ENCODE peak calls at places on chromosomes 12 and 14, in eight cellular contexts. One of them, this sample, is unnamed. For H3K4me1, the result is how much of the 10 kb centered on the place peaks cover.

GRCh38 chr12:91687052-91688017 is 458.3 kb downstream of the BTG1 start:
- ATAC-seq in GM23338: no peak
- ATAC-seq in upper lobe of left lung: no peak
- ATAC-seq in HCT116: peak
- ATAC-seq in K562: peak
- ATAC-seq in GM12878: peak
- ATAC-seq in HepG2: no peak
- ATAC-seq in Panc1: no peak
- ATAC-seq in this sample: no peak

GRCh38 chr14:105817971-105818711 is 291.8 kb downstream of the TMEM121 start:
- ATAC-seq in Panc1: no peak
- ATAC-seq in HepG2: no peak
- ATAC-seq in upper lobe of left lung: peak
- ATAC-seq in HCT116: no peak
- ATAC-seq in GM12878: peak
- ATAC-seq in GM23338: no peak
- ATAC-seq in K562: no peak
- ATAC-seq in this sample: no peak

GRCh38 chr12:106837782-106838181 is 63.3 kb downstream of the RIC8B start:
- ATAC-seq in GM23338: no peak
- ATAC-seq in Panc1: no peak
- ATAC-seq in HCT116: no peak
- ATAC-seq in GM12878: no peak
- ATAC-seq in HepG2: no peak
- ATAC-seq in upper lobe of left lung: no peak
- ATAC-seq in K562: no peak
- ATAC-seq in this sample: no peak

GRCh38 chr12:62715086-62715786 is 219.7 kb downstream of the PPM1H start:
- ATAC-seq in Panc1: no peak
- ATAC-seq in GM23338: peak
- ATAC-seq in HCT116: no peak
- ATAC-seq in GM12878: no peak
- ATAC-seq in K562: no peak
- ATAC-seq in upper lobe of left lung: no peak
- ATAC-seq in HepG2: no peak
- ATAC-seq in this sample: peak

GRCh38 chr14:90405101-90405500 is 8.3 kb downstream of the CALM1 start:
- ATAC-seq in GM23338: no peak
- ATAC-seq in HepG2: peak
- ATAC-seq in K562: peak
- ATAC-seq in upper lobe of left lung: no peak
- ATAC-seq in HCT116: no peak
- ATAC-seq in Panc1: no peak
- ATAC-seq in GM12878: no peak
- ATAC-seq in this sample: no peak

GRCh38 chr12:109961612-109962011 is 34.6 kb downstream of the GIT2 start:
- ATAC-seq in GM23338: no peak
- ATAC-seq in HepG2: no peak
- ATAC-seq in upper lobe of left lung: no peak
- ATAC-seq in HCT116: no peak
- ATAC-seq in GM12878: no peak
- ATAC-seq in Panc1: no peak
- ATAC-seq in K562: no peak
- ATAC-seq in this sample: no peak

GRCh38 chr14:64082837-64083236 is 211.3 kb downstream of the ESR2 start:
- ATAC-seq in Panc1: no peak
- ATAC-seq in GM23338: no peak
- ATAC-seq in GM12878: no peak
- ATAC-seq in HCT116: no peak
- ATAC-seq in upper lobe of left lung: peak
- ATAC-seq in HepG2: no peak
- ATAC-seq in K562: no peak
- ATAC-seq in this sample: peak

GRCh38 chr12:4201333-4202105 is 72.0 kb upstream of the CCND2 start:
- ATAC-seq in GM12878: peak
- ATAC-seq in HCT116: no peak
- ATAC-seq in GM23338: no peak
- ATAC-seq in K562: no peak
- ATAC-seq in upper lobe of left lung: no peak
- ATAC-seq in Panc1: no peak
- ATAC-seq in HepG2: no peak
- ATAC-seq in this sample: no peak

GRCh38 chr12:46267618-46268348 is 1.1 kb downstream of the SLC38A1 start:
- ATAC-seq in GM12878: peak
- ATAC-seq in K562: peak
- ATAC-seq in GM23338: peak
- ATAC-seq in Panc1: peak
- ATAC-seq in HCT116: no peak
- ATAC-seq in HepG2: peak
- ATAC-seq in upper lobe of left lung: peak
- ATAC-seq in this sample: no peak

GRCh38 chr12:104352106-104352713 is 48.7 kb downstream of the EID3 start:
- ATAC-seq in upper lobe of left lung: no peak
- ATAC-seq in HepG2: no peak
- ATAC-seq in Panc1: no peak
- ATAC-seq in K562: no peak
- ATAC-seq in GM23338: no peak
- ATAC-seq in GM12878: no peak
- ATAC-seq in HCT116: no peak
- ATAC-seq in this sample: no peak

GRCh38 chr14:104680806-104681688 is 8.4 kb upstream of the INF2 start:
- ATAC-seq in GM23338: peak
- ATAC-seq in Panc1: peak
- ATAC-seq in K562: no peak
- ATAC-seq in HCT116: peak
- ATAC-seq in GM12878: peak
- ATAC-seq in upper lobe of left lung: peak
- ATAC-seq in HepG2: peak
- ATAC-seq in this sample: peak
- H3K4me1 ChIP-seq in GM23338: half or more
- H3K4me1 ChIP-seq in Panc1: half or more
- H3K4me1 ChIP-seq in K562: half or more
- H3K4me1 ChIP-seq in HCT116: half or more
- H3K4me1 ChIP-seq in GM12878: under half
- H3K4me1 ChIP-seq in upper lobe of left lung: half or more
- H3K4me1 ChIP-seq in HepG2: half or more
- H3K4me1 ChIP-seq in this sample: under half

GRCh38 chr14:94097091-94097490 is 13.4 kb upstream of the IFI27 start:
- ATAC-seq in upper lobe of left lung: no peak
- ATAC-seq in GM12878: no peak
- ATAC-seq in HepG2: no peak
- ATAC-seq in GM23338: no peak
- ATAC-seq in K562: no peak
- ATAC-seq in Panc1: no peak
- ATAC-seq in HCT116: no peak
- ATAC-seq in this sample: no peak

GRCh38 chr14:94100847-94101246 is 9.7 kb upstream of the IFI27 start:
- ATAC-seq in K562: no peak
- ATAC-seq in upper lobe of left lung: no peak
- ATAC-seq in HepG2: peak
- ATAC-seq in HCT116: peak
- ATAC-seq in GM23338: no peak
- ATAC-seq in Panc1: peak
- ATAC-seq in GM12878: no peak
- ATAC-seq in this sample: peak

GRCh38 chr14:94101748-94102147 is 8.8 kb upstream of the IFI27 start:
- ATAC-seq in GM23338: no peak
- ATAC-seq in Panc1: no peak
- ATAC-seq in upper lobe of left lung: no peak
- ATAC-seq in HCT116: no peak
- ATAC-seq in GM12878: no peak
- ATAC-seq in HepG2: no peak
- ATAC-seq in K562: no peak
- ATAC-seq in this sample: peak

GRCh38 chr14:94098359-94098758 is 12.2 kb upstream of the IFI27 start:
- ATAC-seq in GM12878: no peak
- ATAC-seq in GM23338: no peak
- ATAC-seq in upper lobe of left lung: no peak
- ATAC-seq in HepG2: no peak
- ATAC-seq in Panc1: no peak
- ATAC-seq in K562: no peak
- ATAC-seq in HCT116: no peak
- ATAC-seq in this sample: no peak

DNA sequence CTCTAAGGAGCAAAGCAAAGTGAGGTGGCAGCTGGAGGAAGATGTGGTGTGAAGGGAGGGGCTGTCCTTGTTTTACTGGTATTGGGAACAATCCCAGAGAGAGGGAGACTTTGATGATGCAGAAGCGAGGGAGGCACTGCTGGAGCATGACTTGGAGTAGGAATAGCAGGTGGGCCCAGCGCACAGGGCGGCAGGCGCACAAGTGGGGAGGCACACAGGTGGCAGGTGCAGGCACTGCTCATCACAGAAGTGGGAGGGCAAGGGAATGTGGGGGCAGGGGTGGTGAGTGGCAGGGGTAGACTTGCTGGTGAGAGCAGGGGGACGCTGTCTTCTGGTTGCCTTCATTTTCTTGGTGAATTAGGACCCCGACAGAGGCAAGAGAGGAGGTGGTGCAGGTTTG is 11.5 kb upstream of the IFI27 start:
- ATAC-seq in GM23338: no peak
- ATAC-seq in K562: no peak
- ATAC-seq in Panc1: no peak
- ATAC-seq in upper lobe of left lung: no peak
- ATAC-seq in HCT116: no peak
- ATAC-seq in HepG2: no peak
- ATAC-seq in GM12878: no peak
- ATAC-seq in this sample: no peak
- TF ChIP-seq POLR2AphosphoS5 in GM23338: no peak
- TF ChIP-seq POLR2AphosphoS5 in K562: no peak
- TF ChIP-seq POLR2AphosphoS5 in Panc1: no peak
- TF ChIP-seq POLR2AphosphoS5 in upper lobe of left lung: no peak
- TF ChIP-seq POLR2AphosphoS5 in HCT116: no peak
- TF ChIP-seq POLR2AphosphoS5 in HepG2: no peak
- TF ChIP-seq POLR2AphosphoS5 in GM12878: no peak
- TF ChIP-seq POLR2AphosphoS5 in this sample: no peak

DNA sequence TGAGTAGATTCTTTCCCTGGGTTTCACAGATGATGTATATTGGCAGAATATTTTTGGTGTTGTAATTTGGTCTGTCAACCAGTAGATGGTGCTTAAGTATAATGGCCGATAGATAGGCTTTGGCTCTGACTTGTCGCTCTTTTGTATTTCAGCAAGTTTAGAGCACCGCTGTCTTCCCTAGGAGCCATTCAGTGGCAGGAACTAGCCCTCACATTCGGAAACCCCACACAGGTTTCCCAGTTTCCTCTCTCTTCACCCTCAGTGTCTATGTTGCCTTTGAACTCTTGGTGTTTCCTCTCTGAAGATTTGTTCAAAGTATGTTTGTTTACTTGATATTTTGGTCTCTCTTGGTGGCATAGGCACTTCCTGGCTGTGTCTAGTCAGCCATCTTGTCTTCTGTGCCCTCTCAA is 102.2 kb downstream of the GPHN start:
- ATAC-seq in HepG2: no peak
- ATAC-seq in GM23338: peak
- ATAC-seq in HCT116: peak
- ATAC-seq in upper lobe of left lung: no peak
- ATAC-seq in GM12878: no peak
- ATAC-seq in K562: no peak
- ATAC-seq in Panc1: no peak
- ATAC-seq in this sample: no peak
- TF ChIP-seq CTCF in HepG2: peak
- TF ChIP-seq CTCF in GM23338: peak
- TF ChIP-seq CTCF in HCT116: peak
- TF ChIP-seq CTCF in upper lobe of left lung: no peak
- TF ChIP-seq CTCF in GM12878: no peak
- TF ChIP-seq CTCF in K562: peak
- TF ChIP-seq CTCF in Panc1: peak
- TF ChIP-seq CTCF in this sample: no peak

GRCh38 chr12:120234643-120235368 is 30.7 kb downstream of the PXN start:
- ATAC-seq in HCT116: peak
- ATAC-seq in Panc1: peak
- ATAC-seq in GM12878: peak
- ATAC-seq in HepG2: peak
- ATAC-seq in upper lobe of left lung: peak
- ATAC-seq in GM23338: peak
- ATAC-seq in K562: peak
- ATAC-seq in this sample: peak

GRCh38 chr12:120235369-120236123 is 30.0 kb downstream of the PXN start:
- ATAC-seq in HepG2: peak
- ATAC-seq in upper lobe of left lung: no peak
- ATAC-seq in GM23338: peak
- ATAC-seq in HCT116: no peak
- ATAC-seq in GM12878: peak
- ATAC-seq in K562: peak
- ATAC-seq in Panc1: no peak
- ATAC-seq in this sample: no peak

GRCh38 chr12:120238839-120239445 is 26.6 kb downstream of the PXN start:
- ATAC-seq in upper lobe of left lung: no peak
- ATAC-seq in HCT116: no peak
- ATAC-seq in GM23338: no peak
- ATAC-seq in GM12878: no peak
- ATAC-seq in K562: no peak
- ATAC-seq in Panc1: no peak
- ATAC-seq in HepG2: no peak
- ATAC-seq in this sample: no peak

GRCh38 chr12:120238224-120238616 is 27.3 kb downstream of the PXN start:
- ATAC-seq in GM23338: no peak
- ATAC-seq in Panc1: no peak
- ATAC-seq in K562: no peak
- ATAC-seq in upper lobe of left lung: no peak
- ATAC-seq in GM12878: no peak
- ATAC-seq in HepG2: no peak
- ATAC-seq in HCT116: no peak
- ATAC-seq in this sample: no peak

GRCh38 chr12:120236124-120236398 is 29.5 kb downstream of the PXN start:
- ATAC-seq in K562: no peak
- ATAC-seq in GM23338: no peak
- ATAC-seq in upper lobe of left lung: no peak
- ATAC-seq in HepG2: no peak
- ATAC-seq in Panc1: no peak
- ATAC-seq in HCT116: no peak
- ATAC-seq in GM12878: no peak
- ATAC-seq in this sample: no peak
- H3K4me1 ChIP-seq in K562: half or more
- H3K4me1 ChIP-seq in GM23338: half or more
- H3K4me1 ChIP-seq in upper lobe of left lung: half or more
- H3K4me1 ChIP-seq in HepG2: half or more
- H3K4me1 ChIP-seq in Panc1: half or more
- H3K4me1 ChIP-seq in HCT116: half or more
- H3K4me1 ChIP-seq in GM12878: under half
- H3K4me1 ChIP-seq in this sample: half or more

DNA sequence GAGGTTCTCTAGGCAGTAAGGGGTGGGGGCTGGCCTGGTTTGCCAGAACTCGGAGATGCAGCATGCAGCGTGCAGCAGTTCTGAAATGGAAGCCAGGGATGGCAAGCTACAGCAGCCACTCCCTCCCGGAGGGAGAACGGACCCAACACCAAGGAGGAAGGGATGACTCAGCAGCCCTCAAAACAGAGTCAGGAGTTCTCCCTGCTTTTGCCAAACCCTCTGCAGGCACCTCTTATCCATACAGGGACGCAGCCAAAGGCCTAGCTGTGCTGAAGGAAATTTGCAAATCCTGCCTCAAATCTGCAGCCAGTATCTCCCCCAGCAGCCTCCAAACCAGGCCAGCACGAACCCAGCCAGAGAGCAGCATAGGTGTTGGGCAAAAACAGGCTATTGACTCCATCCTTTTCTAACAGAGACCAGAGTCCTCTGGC is 10.2 kb upstream of the SERPINA3 start:
- ATAC-seq in K562: peak
- ATAC-seq in upper lobe of left lung: peak
- ATAC-seq in GM23338: peak
- ATAC-seq in HepG2: no peak
- ATAC-seq in HCT116: no peak
- ATAC-seq in Panc1: peak
- ATAC-seq in GM12878: no peak
- ATAC-seq in this sample: peak
- TF ChIP-seq POLR2AphosphoS5 in K562: no peak
- TF ChIP-seq POLR2AphosphoS5 in upper lobe of left lung: no peak
- TF ChIP-seq POLR2AphosphoS5 in GM23338: no peak
- TF ChIP-seq POLR2AphosphoS5 in HepG2: no peak
- TF ChIP-seq POLR2AphosphoS5 in HCT116: no peak
- TF ChIP-seq POLR2AphosphoS5 in Panc1: no peak
- TF ChIP-seq POLR2AphosphoS5 in GM12878: no peak
- TF ChIP-seq POLR2AphosphoS5 in this sample: no peak

This sample was measured in gastroesophageal sphincter.